ENCODE peak calls at places on chromosome 1, in eight cellular contexts. One of them, this sample, is unnamed.
A peak's percentile ranks its signal among the peaks of the same experiment; 100 is the strongest.

GRCh38 chr1:189939967-189940366 is 537.7 kb downstream of the BRINP3 start:
- DNase-seq in fibroblast of lung: peak; percentile 49
- DNase-seq in mucosa of descending colon: no peak
- DNase-seq in heart left ventricle: no peak
- DNase-seq in lung: no peak
- DNase-seq in cardiac muscle cell: peak; percentile 50
- DNase-seq in right cardiac atrium: no peak
- DNase-seq in tibial nerve: no peak
- DNase-seq in this sample: no peak

GRCh38 chr1:198278922-198279321 is 122.1 kb downstream of the NEK7 start:
- DNase-seq in fibroblast of lung: no peak
- DNase-seq in mucosa of descending colon: no peak
- DNase-seq in heart left ventricle: no peak
- DNase-seq in lung: no peak
- DNase-seq in cardiac muscle cell: no peak
- DNase-seq in right cardiac atrium: no peak
- DNase-seq in tibial nerve: no peak
- DNase-seq in this sample: no peak

GRCh38 chr1:10662824-10663667 is 133.4 kb downstream of the CASZ1 start:
- DNase-seq in fibroblast of lung: no peak
- DNase-seq in mucosa of descending colon: no peak
- DNase-seq in heart left ventricle: no peak
- DNase-seq in lung: no peak
- DNase-seq in cardiac muscle cell: no peak
- DNase-seq in right cardiac atrium: no peak
- DNase-seq in tibial nerve: no peak
- DNase-seq in this sample: no peak

GRCh38 chr1:52633291-52633754 is 355 bp downstream of the SHISAL2A start:
- DNase-seq in fibroblast of lung: no peak
- DNase-seq in mucosa of descending colon: peak; percentile 37
- DNase-seq in heart left ventricle: no peak
- DNase-seq in lung: no peak
- DNase-seq in cardiac muscle cell: peak; percentile 15
- DNase-seq in right cardiac atrium: peak; percentile 59
- DNase-seq in tibial nerve: no peak
- DNase-seq in this sample: peak; percentile 68

GRCh38 chr1:6103111-6103853 is 57.6 kb downstream of the KCNAB2 start:
- DNase-seq in fibroblast of lung: no peak
- DNase-seq in mucosa of descending colon: no peak
- DNase-seq in heart left ventricle: no peak
- DNase-seq in lung: no peak
- DNase-seq in cardiac muscle cell: no peak
- DNase-seq in right cardiac atrium: peak; percentile 18
- DNase-seq in tibial nerve: no peak
- DNase-seq in this sample: peak; percentile 69

GRCh38 chr1:34140011-34140676 is 24.9 kb downstream of the CSMD2 start:
- DNase-seq in fibroblast of lung: no peak
- DNase-seq in mucosa of descending colon: no peak
- DNase-seq in heart left ventricle: no peak
- DNase-seq in lung: no peak
- DNase-seq in cardiac muscle cell: no peak
- DNase-seq in right cardiac atrium: no peak
- DNase-seq in tibial nerve: no peak
- DNase-seq in this sample: no peak

GRCh38 chr1:19775831-19776230 is 23.9 kb downstream of the TMCO4 start:
- DNase-seq in fibroblast of lung: no peak
- DNase-seq in mucosa of descending colon: no peak
- DNase-seq in heart left ventricle: no peak
- DNase-seq in lung: no peak
- DNase-seq in cardiac muscle cell: no peak
- DNase-seq in right cardiac atrium: no peak
- DNase-seq in tibial nerve: no peak
- DNase-seq in this sample: no peak

GRCh38 chr1:55464550-55464949 is 249.4 kb upstream of the USP24 start:
- DNase-seq in fibroblast of lung: no peak
- DNase-seq in mucosa of descending colon: no peak
- DNase-seq in heart left ventricle: no peak
- DNase-seq in lung: no peak
- DNase-seq in cardiac muscle cell: no peak
- DNase-seq in right cardiac atrium: no peak
- DNase-seq in tibial nerve: no peak
- DNase-seq in this sample: no peak

GRCh38 chr1:93749894-93750301 is 68.3 kb upstream of the BCAR3 start:
- DNase-seq in fibroblast of lung: no peak
- DNase-seq in mucosa of descending colon: no peak
- DNase-seq in heart left ventricle: no peak
- DNase-seq in lung: peak; percentile 66
- DNase-seq in cardiac muscle cell: peak; percentile 34
- DNase-seq in right cardiac atrium: no peak
- DNase-seq in tibial nerve: no peak
- DNase-seq in this sample: no peak

GRCh38 chr1:55694297-55694696 is 479.1 kb upstream of the USP24 start:
- DNase-seq in fibroblast of lung: no peak
- DNase-seq in mucosa of descending colon: no peak
- DNase-seq in heart left ventricle: no peak
- DNase-seq in lung: no peak
- DNase-seq in cardiac muscle cell: no peak
- DNase-seq in right cardiac atrium: no peak
- DNase-seq in tibial nerve: no peak
- DNase-seq in this sample: no peak

GRCh38 chr1:10265027-10265426 is 54.7 kb downstream of the KIF1B start:
- DNase-seq in fibroblast of lung: no peak
- DNase-seq in mucosa of descending colon: no peak
- DNase-seq in heart left ventricle: no peak
- DNase-seq in lung: no peak
- DNase-seq in cardiac muscle cell: no peak
- DNase-seq in right cardiac atrium: no peak
- DNase-seq in tibial nerve: no peak
- DNase-seq in this sample: no peak

GRCh38 chr1:145961425-145962156 is 2.8 kb downstream of the ANKRD34A start:
- DNase-seq in fibroblast of lung: no peak
- DNase-seq in mucosa of descending colon: peak; percentile 61
- DNase-seq in heart left ventricle: peak; percentile 56
- DNase-seq in lung: no peak
- DNase-seq in cardiac muscle cell: peak; percentile 28
- DNase-seq in right cardiac atrium: peak; percentile 81
- DNase-seq in tibial nerve: no peak
- DNase-seq in this sample: peak; percentile 86

GRCh38 chr1:145963218-145964019 is 956 bp downstream of the ANKRD34A start:
- DNase-seq in fibroblast of lung: no peak
- DNase-seq in mucosa of descending colon: no peak
- DNase-seq in heart left ventricle: no peak
- DNase-seq in lung: no peak
- DNase-seq in cardiac muscle cell: peak; percentile 61
- DNase-seq in right cardiac atrium: no peak
- DNase-seq in tibial nerve: no peak
- DNase-seq in this sample: no peak

GRCh38 chr1:145961109-145961424 is 3.2 kb upstream of the LIX1L start:
- DNase-seq in fibroblast of lung: no peak
- DNase-seq in mucosa of descending colon: no peak
- DNase-seq in heart left ventricle: no peak
- DNase-seq in lung: no peak
- DNase-seq in cardiac muscle cell: no peak
- DNase-seq in right cardiac atrium: no peak
- DNase-seq in tibial nerve: no peak
- DNase-seq in this sample: no peak

GRCh38 chr1:145960468-145961108 is 2.8 kb upstream of the LIX1L start:
- DNase-seq in fibroblast of lung: peak; percentile 57
- DNase-seq in mucosa of descending colon: peak; percentile 81
- DNase-seq in heart left ventricle: peak; percentile 89
- DNase-seq in lung: peak; percentile 65
- DNase-seq in cardiac muscle cell: peak; percentile 80
- DNase-seq in right cardiac atrium: peak; percentile 94
- DNase-seq in tibial nerve: no peak
- DNase-seq in this sample: peak; percentile 94

DNA sequence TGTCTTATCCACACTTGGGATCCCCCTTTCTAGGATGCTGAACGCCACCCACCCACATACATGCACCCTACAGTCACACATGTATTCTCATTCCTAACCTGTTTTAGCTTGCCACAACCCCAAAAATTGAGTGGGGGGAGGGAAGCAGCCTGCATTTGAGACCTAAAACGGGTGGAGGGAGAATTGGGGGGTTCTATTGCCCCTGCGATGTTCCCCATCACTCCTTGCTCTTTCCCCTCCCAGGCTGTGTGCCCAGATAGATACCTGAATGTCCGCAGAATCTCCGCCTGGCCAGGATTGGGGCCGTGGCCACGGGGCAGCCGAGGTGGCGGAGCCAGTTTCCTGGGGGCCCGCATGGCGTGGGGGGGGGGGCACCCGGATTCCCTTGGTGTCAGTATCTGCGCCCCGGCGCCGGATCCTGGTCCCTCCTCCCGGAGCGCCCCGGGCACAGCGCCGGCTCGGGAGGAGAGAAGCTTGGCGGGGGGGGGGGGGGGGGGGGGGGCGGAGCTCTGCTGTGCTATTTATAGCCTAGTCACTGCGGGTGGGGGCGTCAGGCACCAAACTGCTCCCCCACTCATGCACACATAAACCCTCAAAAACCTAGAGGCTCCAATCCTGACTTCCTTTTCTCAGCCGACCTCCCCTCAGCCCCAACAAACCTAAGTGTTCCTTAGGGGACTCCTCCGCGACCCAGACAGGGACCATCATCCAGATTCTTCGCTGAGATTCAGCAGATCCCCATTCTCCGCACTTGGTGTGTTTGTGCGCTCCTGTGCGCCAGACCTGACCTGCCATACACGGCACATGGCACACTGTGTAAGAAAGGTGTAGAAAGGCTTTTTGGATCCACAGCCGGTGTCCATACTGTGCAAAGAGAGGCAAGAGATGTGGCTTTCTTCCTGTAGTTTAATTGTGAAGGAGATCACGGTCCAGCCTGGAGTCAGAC is 1.9 kb downstream of the ANKRD34A start:
- DNase-seq in fibroblast of lung: no peak
- DNase-seq in mucosa of descending colon: peak; percentile 64
- DNase-seq in heart left ventricle: peak; percentile 66
- DNase-seq in lung: no peak
- DNase-seq in cardiac muscle cell: no peak
- DNase-seq in right cardiac atrium: peak; percentile 84
- DNase-seq in tibial nerve: no peak
- DNase-seq in this sample: peak; percentile 86
- H3K4me3 ChIP-seq in fibroblast of lung: peak overlapping the region; percentile 68
- H3K4me3 ChIP-seq in mucosa of descending colon: no peak overlapping the region
- H3K4me3 ChIP-seq in heart left ventricle: peak overlapping the region; percentile 61
- H3K4me3 ChIP-seq in lung: peak overlapping the region; percentile 60
- H3K4me3 ChIP-seq in cardiac muscle cell: peak overlapping the region; percentile 60
- H3K4me3 ChIP-seq in right cardiac atrium: peak overlapping the region; percentile 68
- H3K4me3 ChIP-seq in tibial nerve: peak overlapping the region; percentile 61
- H3K4me3 ChIP-seq in this sample: peak overlapping the region; percentile 73

DNA sequence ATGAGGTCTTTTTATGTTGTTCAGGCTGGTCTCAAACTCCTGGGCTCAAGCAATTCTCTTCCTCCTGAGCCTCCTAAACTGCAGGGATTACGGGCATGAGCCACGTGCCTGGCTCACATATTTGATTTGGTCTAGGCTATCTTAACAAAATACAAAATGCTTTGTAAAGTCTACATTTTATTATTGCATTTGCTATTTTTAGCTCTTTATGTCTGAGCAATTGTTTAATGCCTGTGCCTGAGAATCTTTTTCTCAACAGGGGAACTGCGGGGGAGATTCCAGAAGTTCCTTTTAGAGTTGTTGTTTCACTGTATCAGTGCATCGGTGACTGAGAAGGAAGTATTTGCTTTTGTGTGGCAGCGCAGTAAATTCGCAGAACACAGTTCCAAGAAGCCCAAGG is 167.2 kb downstream of the PDE4B start:
- DNase-seq in fibroblast of lung: no peak
- DNase-seq in mucosa of descending colon: no peak
- DNase-seq in heart left ventricle: no peak
- DNase-seq in lung: no peak
- DNase-seq in cardiac muscle cell: peak; percentile 71
- DNase-seq in right cardiac atrium: no peak
- DNase-seq in tibial nerve: no peak
- DNase-seq in this sample: no peak
- H3K4me3 ChIP-seq in fibroblast of lung: no peak overlapping the region
- H3K4me3 ChIP-seq in mucosa of descending colon: no peak overlapping the region
- H3K4me3 ChIP-seq in heart left ventricle: no peak overlapping the region
- H3K4me3 ChIP-seq in lung: no peak overlapping the region
- H3K4me3 ChIP-seq in cardiac muscle cell: no peak overlapping the region
- H3K4me3 ChIP-seq in right cardiac atrium: no peak overlapping the region
- H3K4me3 ChIP-seq in tibial nerve: no peak overlapping the region
- H3K4me3 ChIP-seq in this sample: no peak overlapping the region

GRCh38 chr1:24414884-24415333 is 693 bp upstream of the NIPAL3 start:
- DNase-seq in fibroblast of lung: no peak
- DNase-seq in mucosa of descending colon: no peak
- DNase-seq in heart left ventricle: no peak
- DNase-seq in lung: no peak
- DNase-seq in cardiac muscle cell: no peak
- DNase-seq in right cardiac atrium: no peak
- DNase-seq in tibial nerve: no peak
- DNase-seq in this sample: no peak

GRCh38 chr1:24411963-24412362 is 1.6 kb downstream of the STPG1 start:
- DNase-seq in fibroblast of lung: no peak
- DNase-seq in mucosa of descending colon: no peak
- DNase-seq in heart left ventricle: no peak
- DNase-seq in lung: no peak
- DNase-seq in cardiac muscle cell: no peak
- DNase-seq in right cardiac atrium: no peak
- DNase-seq in tibial nerve: no peak
- DNase-seq in this sample: no peak

GRCh38 chr1:24410750-24411149 is 2.8 kb downstream of the STPG1 start:
- DNase-seq in fibroblast of lung: no peak
- DNase-seq in mucosa of descending colon: no peak
- DNase-seq in heart left ventricle: no peak
- DNase-seq in lung: peak; percentile 13
- DNase-seq in cardiac muscle cell: no peak
- DNase-seq in right cardiac atrium: no peak
- DNase-seq in tibial nerve: no peak
- DNase-seq in this sample: no peak

GRCh38 chr1:24413350-24414163 is at the start of gene STPG1:
- DNase-seq in fibroblast of lung: peak; percentile 88
- DNase-seq in mucosa of descending colon: peak; percentile 91
- DNase-seq in heart left ventricle: peak; percentile 79
- DNase-seq in lung: peak; percentile 86
- DNase-seq in cardiac muscle cell: peak; percentile 87
- DNase-seq in right cardiac atrium: peak; percentile 91
- DNase-seq in tibial nerve: peak; percentile 83
- DNase-seq in this sample: peak; percentile 95

GRCh38 chr1:24412408-24412807 is 1.2 kb downstream of the STPG1 start:
- DNase-seq in fibroblast of lung: no peak
- DNase-seq in mucosa of descending colon: no peak
- DNase-seq in heart left ventricle: no peak
- DNase-seq in lung: no peak
- DNase-seq in cardiac muscle cell: no peak
- DNase-seq in right cardiac atrium: no peak
- DNase-seq in tibial nerve: no peak
- DNase-seq in this sample: no peak
- H3K4me3 ChIP-seq in fibroblast of lung: peak overlapping the region; percentile 79
- H3K4me3 ChIP-seq in mucosa of descending colon: no peak overlapping the region
- H3K4me3 ChIP-seq in heart left ventricle: no peak overlapping the region
- H3K4me3 ChIP-seq in lung: no peak overlapping the region
- H3K4me3 ChIP-seq in cardiac muscle cell: no peak overlapping the region
- H3K4me3 ChIP-seq in right cardiac atrium: no peak overlapping the region
- H3K4me3 ChIP-seq in tibial nerve: no peak overlapping the region
- H3K4me3 ChIP-seq in this sample: no peak overlapping the region

DNA sequence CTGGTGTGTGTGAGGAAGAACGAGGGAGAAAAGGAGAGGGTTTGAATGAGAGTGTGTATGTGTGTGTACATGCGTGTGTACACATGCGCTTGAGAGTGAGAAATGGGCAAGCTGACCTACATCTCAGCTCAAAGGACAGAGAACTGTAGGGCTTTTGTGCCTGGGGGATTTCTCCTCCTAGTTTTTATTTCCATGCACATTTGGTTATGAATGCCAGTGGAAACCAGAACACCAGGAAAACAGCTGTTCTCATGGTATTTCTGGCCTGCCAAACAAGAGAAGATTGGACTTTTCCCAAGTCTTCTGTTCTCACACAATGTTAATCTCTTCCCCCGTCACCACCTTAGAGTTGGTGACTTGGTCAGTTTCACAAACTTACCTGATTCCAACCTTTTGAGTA is 45.2 kb downstream of the SLC44A3 start:
- DNase-seq in fibroblast of lung: peak; percentile 72
- DNase-seq in mucosa of descending colon: no peak
- DNase-seq in heart left ventricle: no peak
- DNase-seq in lung: no peak
- DNase-seq in cardiac muscle cell: peak; percentile 86
- DNase-seq in right cardiac atrium: no peak
- DNase-seq in tibial nerve: no peak
- DNase-seq in this sample: no peak
- H3K4me3 ChIP-seq in fibroblast of lung: no peak overlapping the region
- H3K4me3 ChIP-seq in mucosa of descending colon: no peak overlapping the region
- H3K4me3 ChIP-seq in heart left ventricle: no peak overlapping the region
- H3K4me3 ChIP-seq in lung: no peak overlapping the region
- H3K4me3 ChIP-seq in cardiac muscle cell: no peak overlapping the region
- H3K4me3 ChIP-seq in right cardiac atrium: no peak overlapping the region
- H3K4me3 ChIP-seq in tibial nerve: no peak overlapping the region
- H3K4me3 ChIP-seq in this sample: peak overlapping the region; percentile 12

This sample was measured in kidney.